ENCODE peak calls at places on chromosome 13, in six cellular contexts. T is fibroblast of lung, I is left colon, R is GOT3, Z is psoas muscle, X is right lobe of liver. Q is an unnamed sample.

GRCh38 chr13:109816112-109816978 is 30.0 kb upstream of the IRS2 start:
- DNase-seq in T (peak; percentile 59), I (no peak), R (no peak), Z (no peak), X (no peak), Q (no peak)

GRCh38 chr13:103078145-103078544 is 11.9 kb upstream of the SLC10A2 start:
- DNase-seq in T (no peak), I (no peak), R (no peak), Z (no peak), X (no peak), Q (no peak)

GRCh38 chr13:56352901-56353300 is 787.8 kb upstream of the PRR20A start:
- DNase-seq in T (no peak), I (no peak), R (no peak), Z (no peak), X (no peak), Q (no peak)

GRCh38 chr13:36432106-36432544 is at the start of gene CCNA1:
- DNase-seq in T (peak; percentile 40), I (peak; percentile 21), R (no peak), Z (peak; percentile 57), X (no peak), Q (peak; percentile 6)

GRCh38 chr13:50989476-50989875 is 79.9 kb downstream of the RNASEH2B start:
- DNase-seq in T (peak; percentile 13), I (no peak), R (no peak), Z (peak; percentile 54), X (no peak), Q (no peak)

GRCh38 chr13:68748038-68748437 is 1359.6 kb upstream of the ATXN8OS start:
- DNase-seq in T (peak; percentile 65), I (no peak), R (no peak), Z (no peak), X (no peak), Q (no peak)

GRCh38 chr13:33264620-33264978 is 21.0 kb downstream of the STARD13 start:
- DNase-seq in T (no peak), I (no peak), R (no peak), Z (no peak), X (no peak), Q (no peak)

GRCh38 chr13:31970237-31970930 is 61.2 kb upstream of the FRY start:
- DNase-seq in T (peak; percentile 81), I (no peak), R (no peak), Z (no peak), X (no peak), Q (no peak)

GRCh38 chr13:59801107-59801880 is 362.4 kb downstream of the DIAPH3 start:
- DNase-seq in T (no peak), I (no peak), R (no peak), Z (no peak), X (no peak), Q (no peak)

GRCh38 chr13:39527961-39528720 is 74.9 kb downstream of the LHFPL6 start:
- DNase-seq in T (peak; percentile 97), I (no peak), R (no peak), Z (no peak), X (no peak), Q (no peak)

GRCh38 chr13:21033224-21033855 is 28.0 kb downstream of the LATS2 start:
- DNase-seq in T (peak; percentile 75), I (peak; percentile 44), R (no peak), Z (no peak), X (no peak), Q (no peak)

GRCh38 chr13:110705356-110705825 is 525 bp downstream of the CARS2 start:
- DNase-seq in T (peak; percentile 13), I (no peak), R (no peak), Z (no peak), X (no peak), Q (no peak)

GRCh38 chr13:58953638-58954037 is 1210.1 kb downstream of the DIAPH3 start:
- DNase-seq in T (peak; percentile 58), I (no peak), R (no peak), Z (no peak), X (no peak), Q (no peak)

GRCh38 chr13:43720780-43721397 is 65.9 kb downstream of the ENOX1 start:
- DNase-seq in T (no peak), I (no peak), R (no peak), Z (no peak), X (no peak), Q (no peak)

GRCh38 chr13:21458457-21458815 is 667 bp downstream of the ZDHHC20 start:
- DNase-seq in T (no peak), I (peak; percentile 62), R (no peak), Z (peak; percentile 56), X (peak; percentile 71), Q (peak; percentile 41)

GRCh38 chr13:58134012-58134411 is 502.5 kb downstream of the PCDH17 start:
- DNase-seq in T (no peak), I (no peak), R (no peak), Z (no peak), X (no peak), Q (no peak)

GRCh38 chr13:98478134-98479129 is 98.5 kb downstream of the STK24 start:
- DNase-seq in T (peak; percentile 88), I (no peak), R (no peak), Z (no peak), X (no peak), Q (no peak)

GRCh38 chr13:42794572-42795275 is 13.3 kb downstream of the FAM216B start:
- DNase-seq in T (peak; percentile 64), I (no peak), R (no peak), Z (no peak), X (no peak), Q (no peak)

GRCh38 chr13:108176685-108177274 is 38.6 kb downstream of the LIG4 start:
- DNase-seq in T (no peak), I (no peak), R (no peak), Z (no peak), X (no peak), Q (peak; percentile 44)

GRCh38 chr13:94617389-94618000 is 15.8 kb downstream of the GPR180 start:
- DNase-seq in T (no peak), I (no peak), R (no peak), Z (no peak), X (no peak), Q (peak; percentile 14)

GRCh38 chr13:46622918-46623256 is 69.9 kb downstream of the LRCH1 start:
- DNase-seq in T (peak; percentile 70), I (peak; percentile 62), R (peak; percentile 6), Z (no peak), X (no peak), Q (no peak)

GRCh38 chr13:23898101-23898500 is 799 bp upstream of the C1QTNF9B start:
- DNase-seq in T (peak; percentile 81), I (peak; percentile 46), R (no peak), Z (no peak), X (no peak), Q (no peak)

GRCh38 chr13:40668335-40668734 is 1.9 kb upstream of the FOXO1 start:
- DNase-seq in T (no peak), I (peak; percentile 45), R (no peak), Z (peak; percentile 79), X (no peak), Q (peak; percentile 82)

GRCh38 chr13:98457053-98457452 is 119.9 kb downstream of the STK24 start:
- DNase-seq in T (no peak), I (no peak), R (no peak), Z (no peak), X (no peak), Q (no peak)

GRCh38 chr13:44347905-44348304 is 25.7 kb upstream of the SERP2 start:
- DNase-seq in T (no peak), I (no peak), R (no peak), Z (no peak), X (no peak), Q (no peak)

GRCh38 chr13:72514141-72514540 is 213.3 kb downstream of the MZT1 start:
- DNase-seq in T (peak; percentile 58), I (no peak), R (no peak), Z (no peak), X (no peak), Q (no peak)

GRCh38 chr13:109787135-109787954 is 962 bp upstream of the IRS2 start:
- DNase-seq in T (peak; percentile 48), I (no peak), R (no peak), Z (peak; percentile 63), X (peak; percentile 71), Q (peak; percentile 30)

GRCh38 chr13:59950201-59950730 is 213.5 kb downstream of the DIAPH3 start:
- DNase-seq in T (peak; percentile 12), I (no peak), R (no peak), Z (no peak), X (no peak), Q (no peak)

GRCh38 chr13:21670006-21670882 is 629 bp upstream of the FGF9 start:
- DNase-seq in T (peak; percentile 64), I (peak; percentile 65), R (no peak), Z (peak; percentile 66), X (peak; percentile 69), Q (peak; percentile 67)

GRCh38 chr13:109254271-109254670 is 532.1 kb downstream of the IRS2 start:
- DNase-seq in T (no peak), I (no peak), R (no peak), Z (no peak), X (no peak), Q (no peak)

GRCh38 chr13:102563267-102563666 is 33.5 kb upstream of the TPP2 start:
- DNase-seq in T (no peak), I (no peak), R (no peak), Z (no peak), X (no peak), Q (no peak)

GRCh38 chr13:114131581-114132418 is 623 bp downstream of the RASA3 start:
- DNase-seq in T (peak; percentile 59), I (no peak), R (no peak), Z (peak; percentile 70), X (peak; percentile 62), Q (peak; percentile 44)

GRCh38 chr13:60169239-60170031 is 5.7 kb upstream of the DIAPH3 start:
- DNase-seq in T (no peak), I (no peak), R (no peak), Z (no peak), X (no peak), Q (no peak)

GRCh38 chr13:44649118-44649455 is 73.0 kb upstream of the TSC22D1 start:
- DNase-seq in T (no peak), I (no peak), R (no peak), Z (no peak), X (no peak), Q (no peak)

GRCh38 chr13:41059896-41060722 is 1.2 kb upstream of the WBP4 start:
- DNase-seq in T (peak; percentile 90), I (peak; percentile 94), R (peak; percentile 56), Z (peak; percentile 96), X (peak; percentile 95), Q (peak; percentile 73)

GRCh38 chr13:21871919-21872318 is 201.0 kb downstream of the FGF9 start:
- DNase-seq in T (no peak), I (peak; percentile 38), R (no peak), Z (no peak), X (no peak), Q (no peak)

GRCh38 chr13:114078501-114079451 is 53.6 kb downstream of the RASA3 start:
- DNase-seq in T (peak; percentile 93), I (peak; percentile 60), R (no peak), Z (peak; percentile 66), X (peak; percentile 51), Q (no peak)